ENCODE peak calls at places on chromosomes 2 and 18, in seven cellular contexts. U is Kasumi-1; V is germinal center; J is HT1080; O is NCI-H774; B is NCI-H460; L is activated effector memory CD4-positive, alpha-beta T cell treated with Interleukin-2 at 50 U/mL for 16 hours. I is an unnamed sample.

GRCh38 chr18:49459404-49460171 is 857 bp downstream of the DYM start:
- DNase-seq in U (no peak), V (peak), J (no peak), O (no peak), B (no peak), L (no peak), I (no peak)

GRCh38 chr2:63692002-63692606 is 103.3 kb downstream of the MDH1 start:
- DNase-seq in U (peak), V (peak), J (peak), O (peak), B (peak), L (no peak), I (no peak)

GRCh38 chr2:15389326-15389700 is 171.8 kb downstream of the NBAS start:
- DNase-seq in U (no peak), V (no peak), J (no peak), O (no peak), B (no peak), L (no peak), I (no peak)

GRCh38 chr2:28828382-28828781 is 17.7 kb downstream of the SPDYA start:
- DNase-seq in U (no peak), V (no peak), J (peak), O (no peak), B (no peak), L (no peak), I (no peak)

GRCh38 chr2:241559489-241560180 is 1.1 kb downstream of the BOK start:
- DNase-seq in U (no peak), V (peak), J (peak), O (no peak), B (peak), L (no peak), I (no peak)

GRCh38 chr18:42578781-42579180 is 536.7 kb downstream of the RIT2 start:
- DNase-seq in U (no peak), V (no peak), J (no peak), O (no peak), B (no peak), L (no peak), I (no peak)

GRCh38 chr18:36130039-36130831 is 536 bp downstream of the ELP2 start:
- DNase-seq in U (no peak), V (no peak), J (no peak), O (no peak), B (no peak), L (no peak), I (no peak)

GRCh38 chr18:7169601-7170000 is 52.0 kb upstream of the LAMA1 start:
- DNase-seq in U (no peak), V (no peak), J (no peak), O (no peak), B (no peak), L (no peak), I (no peak)

GRCh38 chr2:152348388-152348787 is 13.4 kb downstream of the FMNL2 start:
- DNase-seq in U (no peak), V (no peak), J (no peak), O (no peak), B (no peak), L (no peak), I (no peak)

GRCh38 chr2:19072161-19072560 is 286.3 kb downstream of the OSR1 start:
- DNase-seq in U (no peak), V (no peak), J (no peak), O (no peak), B (no peak), L (no peak), I (no peak)

GRCh38 chr2:111108745-111109271 is 11.9 kb upstream of the BCL2L11 start:
- DNase-seq in U (no peak), V (no peak), J (no peak), O (no peak), B (no peak), L (no peak), I (no peak)

GRCh38 chr2:75047907-75048625 is 89.6 kb downstream of the POLE4 start:
- DNase-seq in U (peak), V (no peak), J (peak), O (no peak), B (peak), L (no peak), I (no peak)

GRCh38 chr18:35050004-35050623 is 8.9 kb downstream of the MAPRE2 start:
- DNase-seq in U (no peak), V (peak), J (no peak), O (no peak), B (no peak), L (no peak), I (no peak)

GRCh38 chr2:63740943-63741342 is 100.8 kb upstream of the UGP2 start:
- DNase-seq in U (no peak), V (no peak), J (no peak), O (no peak), B (no peak), L (no peak), I (no peak)

GRCh38 chr2:182280128-182280527 is 146.7 kb downstream of the PDE1A start:
- DNase-seq in U (peak), V (no peak), J (peak), O (no peak), B (no peak), L (no peak), I (no peak)